ENCODE peak calls at places on chromosome 7, in nine cellular contexts. One of them, this sample, is unnamed.

GRCh38 chr7:148110097-148110868 is 480.3 kb upstream of the C7orf33 start:
- DNase-seq in mucosa of descending colon: no peak
- DNase-seq in AG04449: no peak
- DNase-seq in GOT3: no peak
- DNase-seq in hypothalamus: no peak
- DNase-seq in activated T-cell treated with anti-CD3 and anti-CD28 coated beads for 48 hours: no peak
- DNase-seq in stimulated activated CD4-positive, alpha-beta T cell treated with anti-CD3 and anti-CD28 coated beads, Interleukin-1b, Interleukin-23, amount 100 ng/mL, for 24 hours: no peak
- DNase-seq in anterior cingulate cortex: no peak
- DNase-seq in activated CD8-positive, alpha-beta memory T cell treated with anti-CD3 and anti-CD28 coated beads for 1 hour: no peak
- DNase-seq in this sample: no peak

GRCh38 chr7:51304729-51305128 is 11.9 kb downstream of the COBL start:
- DNase-seq in anterior cingulate cortex: no peak
- DNase-seq in activated T-cell treated with anti-CD3 and anti-CD28 coated beads for 48 hours: no peak
- DNase-seq in activated CD8-positive, alpha-beta memory T cell treated with anti-CD3 and anti-CD28 coated beads for 1 hour: no peak
- DNase-seq in AG04449: no peak
- DNase-seq in mucosa of descending colon: no peak
- DNase-seq in hypothalamus: no peak
- DNase-seq in stimulated activated CD4-positive, alpha-beta T cell treated with anti-CD3 and anti-CD28 coated beads, Interleukin-1b, Interleukin-23, amount 100 ng/mL, for 24 hours: no peak
- DNase-seq in GOT3: no peak
- DNase-seq in this sample: no peak

GRCh38 chr7:96527133-96527827 is 182.4 kb downstream of the SEM1 start:
- DNase-seq in GOT3: no peak
- DNase-seq in activated CD8-positive, alpha-beta memory T cell treated with anti-CD3 and anti-CD28 coated beads for 1 hour: no peak
- DNase-seq in mucosa of descending colon: no peak
- DNase-seq in activated T-cell treated with anti-CD3 and anti-CD28 coated beads for 48 hours: no peak
- DNase-seq in stimulated activated CD4-positive, alpha-beta T cell treated with anti-CD3 and anti-CD28 coated beads, Interleukin-1b, Interleukin-23, amount 100 ng/mL, for 24 hours: no peak
- DNase-seq in AG04449: no peak
- DNase-seq in anterior cingulate cortex: no peak
- DNase-seq in hypothalamus: no peak
- DNase-seq in this sample: no peak

GRCh38 chr7:150964593-150965111 is 13.5 kb downstream of the KCNH2 start:
- DNase-seq in mucosa of descending colon: peak; percentile 36
- DNase-seq in activated CD8-positive, alpha-beta memory T cell treated with anti-CD3 and anti-CD28 coated beads for 1 hour: no peak
- DNase-seq in activated T-cell treated with anti-CD3 and anti-CD28 coated beads for 48 hours: no peak
- DNase-seq in hypothalamus: no peak
- DNase-seq in stimulated activated CD4-positive, alpha-beta T cell treated with anti-CD3 and anti-CD28 coated beads, Interleukin-1b, Interleukin-23, amount 100 ng/mL, for 24 hours: no peak
- DNase-seq in anterior cingulate cortex: no peak
- DNase-seq in GOT3: no peak
- DNase-seq in AG04449: no peak
- DNase-seq in this sample: no peak

GRCh38 chr7:93728292-93728691 is 153.8 kb upstream of the CALCR start:
- DNase-seq in stimulated activated CD4-positive, alpha-beta T cell treated with anti-CD3 and anti-CD28 coated beads, Interleukin-1b, Interleukin-23, amount 100 ng/mL, for 24 hours: no peak
- DNase-seq in activated CD8-positive, alpha-beta memory T cell treated with anti-CD3 and anti-CD28 coated beads for 1 hour: no peak
- DNase-seq in mucosa of descending colon: no peak
- DNase-seq in anterior cingulate cortex: no peak
- DNase-seq in AG04449: no peak
- DNase-seq in activated T-cell treated with anti-CD3 and anti-CD28 coated beads for 48 hours: no peak
- DNase-seq in GOT3: no peak
- DNase-seq in hypothalamus: no peak
- DNase-seq in this sample: no peak

GRCh38 chr7:152176797-152177196 is 151.3 kb downstream of the GALNT11 start:
- DNase-seq in anterior cingulate cortex: no peak
- DNase-seq in activated T-cell treated with anti-CD3 and anti-CD28 coated beads for 48 hours: no peak
- DNase-seq in hypothalamus: no peak
- DNase-seq in AG04449: no peak
- DNase-seq in stimulated activated CD4-positive, alpha-beta T cell treated with anti-CD3 and anti-CD28 coated beads, Interleukin-1b, Interleukin-23, amount 100 ng/mL, for 24 hours: no peak
- DNase-seq in GOT3: no peak
- DNase-seq in mucosa of descending colon: no peak
- DNase-seq in activated CD8-positive, alpha-beta memory T cell treated with anti-CD3 and anti-CD28 coated beads for 1 hour: no peak
- DNase-seq in this sample: no peak

GRCh38 chr7:99473315-99473596 is 566 bp downstream of the ZNF789 start:
- DNase-seq in anterior cingulate cortex: no peak
- DNase-seq in mucosa of descending colon: no peak
- DNase-seq in hypothalamus: no peak
- DNase-seq in AG04449: peak; percentile 52
- DNase-seq in activated CD8-positive, alpha-beta memory T cell treated with anti-CD3 and anti-CD28 coated beads for 1 hour: no peak
- DNase-seq in activated T-cell treated with anti-CD3 and anti-CD28 coated beads for 48 hours: no peak
- DNase-seq in stimulated activated CD4-positive, alpha-beta T cell treated with anti-CD3 and anti-CD28 coated beads, Interleukin-1b, Interleukin-23, amount 100 ng/mL, for 24 hours: no peak
- DNase-seq in GOT3: no peak
- DNase-seq in this sample: no peak

GRCh38 chr7:108824840-108825540 is 255.3 kb downstream of the DNAJB9 start:
- DNase-seq in GOT3: peak; percentile 17
- DNase-seq in activated CD8-positive, alpha-beta memory T cell treated with anti-CD3 and anti-CD28 coated beads for 1 hour: no peak
- DNase-seq in anterior cingulate cortex: no peak
- DNase-seq in AG04449: peak; percentile 10
- DNase-seq in activated T-cell treated with anti-CD3 and anti-CD28 coated beads for 48 hours: no peak
- DNase-seq in stimulated activated CD4-positive, alpha-beta T cell treated with anti-CD3 and anti-CD28 coated beads, Interleukin-1b, Interleukin-23, amount 100 ng/mL, for 24 hours: no peak
- DNase-seq in mucosa of descending colon: no peak
- DNase-seq in hypothalamus: no peak
- DNase-seq in this sample: no peak

This sample was measured in NCI-H1930.